ENCODE peak calls at places on chromosomes 3 and 15, in seven cellular contexts. B, U, H, O, L, S and P are unnamed samples.

GRCh38 chr3:34256791-34257190 is 458.4 kb downstream of the PDCD6IP start:
- DNase-seq in B (no peak), U (no peak), H (no peak), O (no peak), L (no peak), S (no peak), P (no peak)

GRCh38 chr3:197750863-197751737 is 1.4 kb downstream of the FYTTD1 start:
- DNase-seq in B (no peak), U (no peak), H (peak), O (no peak), L (peak), S (peak), P (peak)

GRCh38 chr15:53694534-53694874 is 65.0 kb downstream of the WDR72 start:
- DNase-seq in B (no peak), U (no peak), H (no peak), O (no peak), L (no peak), S (no peak), P (no peak)

GRCh38 chr15:99331366-99331765 is 80.1 kb downstream of the LRRC28 start:
- DNase-seq in B (no peak), U (no peak), H (no peak), O (no peak), L (no peak), S (no peak), P (no peak)

GRCh38 chr3:71430941-71431552 is 152.5 kb downstream of the FOXP1 start:
- DNase-seq in B (no peak), U (no peak), H (no peak), O (no peak), L (peak), S (no peak), P (no peak)

GRCh38 chr3:168249539-168250414 is 154.1 kb upstream of the GOLIM4 start:
- DNase-seq in B (peak), U (peak), H (peak), O (no peak), L (peak), S (peak), P (peak)

GRCh38 chr3:82493858-82494257 is 732.4 kb upstream of the GBE1 start:
- DNase-seq in B (no peak), U (no peak), H (no peak), O (no peak), L (no peak), S (no peak), P (no peak)

GRCh38 chr3:40939113-40940070 is 259.9 kb upstream of the CTNNB1 start:
- DNase-seq in B (no peak), U (no peak), H (peak), O (no peak), L (no peak), S (no peak), P (no peak)

GRCh38 chr3:36729204-36730056 is 34.9 kb downstream of the DCLK3 start:
- DNase-seq in B (no peak), U (peak), H (no peak), O (no peak), L (peak), S (peak), P (no peak)

GRCh38 chr3:73745429-73746247 is 120.9 kb upstream of the PDZRN3 start:
- DNase-seq in B (no peak), U (no peak), H (no peak), O (no peak), L (no peak), S (peak), P (no peak)

GRCh38 chr3:197746801-197747237 is 2.9 kb upstream of the FYTTD1 start:
- DNase-seq in B (no peak), U (no peak), H (no peak), O (no peak), L (no peak), S (no peak), P (no peak)

GRCh38 chr3:124633527-124633926 is 96.7 kb upstream of the UMPS start:
- DNase-seq in B (no peak), U (no peak), H (no peak), O (no peak), L (no peak), S (no peak), P (no peak)

GRCh38 chr3:187673012-187673411 is 2.8 kb upstream of the SST start:
- DNase-seq in B (no peak), U (no peak), H (no peak), O (no peak), L (peak), S (no peak), P (no peak)

GRCh38 chr3:25573386-25574171 is 91.1 kb downstream of the TOP2B start:
- DNase-seq in B (no peak), U (no peak), H (no peak), O (no peak), L (peak), S (peak), P (no peak)

GRCh38 chr15:69509131-69509530 is 56.5 kb downstream of the RPLP1 start:
- DNase-seq in B (no peak), U (no peak), H (no peak), O (no peak), L (no peak), S (no peak), P (no peak)

GRCh38 chr3:127590282-127590592 is 296 bp downstream of the TPRA1 start:
- DNase-seq in B (no peak), U (no peak), H (no peak), O (no peak), L (no peak), S (no peak), P (no peak)

GRCh38 chr3:32380097-32380496 is 11.6 kb upstream of the CMTM7 start:
- DNase-seq in B (no peak), U (no peak), H (no peak), O (no peak), L (no peak), S (no peak), P (no peak)

GRCh38 chr15:78715439-78715838 is 74.4 kb upstream of the CHRNB4 start:
- DNase-seq in B (no peak), U (no peak), H (no peak), O (no peak), L (peak), S (no peak), P (no peak)

GRCh38 chr3:128726691-128727031 is 678 bp downstream of the RAB7A start:
- DNase-seq in B (no peak), U (no peak), H (peak), O (no peak), L (peak), S (peak), P (peak)

GRCh38 chr3:172373912-172374311 is 74.3 kb downstream of the GHSR start:
- DNase-seq in B (no peak), U (no peak), H (no peak), O (no peak), L (no peak), S (no peak), P (no peak)

GRCh38 chr3:187977659-187978058 is 176.3 kb upstream of the LPP start:
- DNase-seq in B (no peak), U (no peak), H (no peak), O (no peak), L (no peak), S (no peak), P (no peak)

GRCh38 chr3:49803464-49804140 is 541 bp downstream of the INKA1 start:
- DNase-seq in B (peak), U (no peak), H (no peak), O (no peak), L (peak), S (no peak), P (no peak)

GRCh38 chr3:181329024-181329423 is 339.5 kb upstream of the DNAJC19 start:
- DNase-seq in B (no peak), U (peak), H (no peak), O (no peak), L (no peak), S (no peak), P (no peak)

GRCh38 chr3:52247455-52248164 is 2.1 kb downstream of the PPM1M start:
- DNase-seq in B (no peak), U (no peak), H (no peak), O (no peak), L (no peak), S (no peak), P (no peak)

GRCh38 chr15:59028387-59028955 is 41.0 kb downstream of the RNF111 start:
- DNase-seq in B (no peak), U (no peak), H (no peak), O (no peak), L (no peak), S (no peak), P (no peak)

GRCh38 chr15:49675051-49675450 is 54.2 kb downstream of the DTWD1 start:
- DNase-seq in B (no peak), U (peak), H (no peak), O (no peak), L (peak), S (no peak), P (no peak)